ENCODE peak calls at places on chromosome 1, in eight cellular contexts. B is nucleus accumbens; J is fibroblast of villous mesenchyme; T is neuronal stem cell; V is brain microvascular endothelial cell; P is posterior vena cava; X is CD4-positive, alpha-beta T cell; Z is astrocyte of the spinal cord. G is an unnamed sample.
A peak's percentile ranks its signal among the peaks of the same experiment; 100 is the strongest.

GRCh38 chr1:108034396-108034795 is 69.4 kb upstream of the VAV3 start:
- DNase-seq in B (no peak), J (peak; percentile 54), T (no peak), V (no peak), P (no peak), X (no peak), Z (no peak), G (no peak)

GRCh38 chr1:114671011-114671938 is 1.4 kb upstream of the DENND2C start:
- DNase-seq in B (no peak), J (peak; percentile 9), T (no peak), V (no peak), P (no peak), X (no peak), Z (peak; percentile 7), G (no peak)

GRCh38 chr1:174898102-174898802 is 101.5 kb upstream of the CACYBP start:
- DNase-seq in B (no peak), J (no peak), T (no peak), V (no peak), P (no peak), X (no peak), Z (no peak), G (no peak)

GRCh38 chr1:1779691-1780597 is 1.7 kb upstream of the NADK start:
- DNase-seq in B (peak; percentile 41), J (peak; percentile 92), T (no peak), V (no peak), P (peak; percentile 88), X (peak; percentile 39), Z (peak; percentile 37), G (no peak)

GRCh38 chr1:11294951-11295350 is 22.0 kb downstream of the UBIAD1 start:
- DNase-seq in B (no peak), J (no peak), T (no peak), V (no peak), P (no peak), X (no peak), Z (no peak), G (no peak)

GRCh38 chr1:99969260-99969728 is 502 bp upstream of the SLC35A3 start:
- DNase-seq in B (no peak), J (no peak), T (no peak), V (no peak), P (no peak), X (no peak), Z (no peak), G (peak; percentile 53)

GRCh38 chr1:21302747-21303715 is 12.8 kb upstream of the ECE1 start:
- DNase-seq in B (peak; percentile 28), J (peak; percentile 94), T (no peak), V (no peak), P (no peak), X (no peak), Z (peak; percentile 69), G (no peak)

GRCh38 chr1:47722909-47723580 is 274.1 kb downstream of the TRABD2B start:
- DNase-seq in B (no peak), J (no peak), T (no peak), V (no peak), P (peak; percentile 70), X (no peak), Z (no peak), G (no peak)

GRCh38 chr1:189962171-189962570 is 515.5 kb downstream of the BRINP3 start:
- DNase-seq in B (no peak), J (peak; percentile 33), T (no peak), V (no peak), P (no peak), X (no peak), Z (peak; percentile 86), G (no peak)

GRCh38 chr1:147496571-147496970 is 44.7 kb upstream of the BCL9 start:
- DNase-seq in B (no peak), J (peak; percentile 23), T (no peak), V (peak; percentile 45), P (no peak), X (no peak), Z (peak; percentile 47), G (no peak)

GRCh38 chr1:222592171-222592570 is 2.4 kb upstream of the TAF1A start:
- DNase-seq in B (no peak), J (no peak), T (no peak), V (peak; percentile 30), P (no peak), X (no peak), Z (no peak), G (no peak)

GRCh38 chr1:12553963-12554362 is 64.0 kb downstream of the DHRS3 start:
- DNase-seq in B (no peak), J (no peak), T (no peak), V (no peak), P (peak; percentile 44), X (no peak), Z (no peak), G (no peak)

GRCh38 chr1:34656299-34656698 is 98.5 kb upstream of the GJB5 start:
- DNase-seq in B (no peak), J (no peak), T (no peak), V (no peak), P (no peak), X (no peak), Z (no peak), G (no peak)

GRCh38 chr1:41767534-41767933 is 151.2 kb downstream of the HIVEP3 start:
- DNase-seq in B (no peak), J (peak; percentile 29), T (no peak), V (no peak), P (no peak), X (no peak), Z (no peak), G (no peak)

GRCh38 chr1:214192825-214193643 is 87.9 kb upstream of the SMYD2 start:
- DNase-seq in B (no peak), J (no peak), T (peak; percentile 54), V (no peak), P (no peak), X (no peak), Z (no peak), G (no peak)

GRCh38 chr1:46072975-46073374 is 59.5 kb downstream of the PIK3R3 start:
- DNase-seq in B (no peak), J (no peak), T (no peak), V (no peak), P (no peak), X (no peak), Z (no peak), G (no peak)

GRCh38 chr1:36132029-36132428 is 7.0 kb upstream of the COL8A2 start:
- DNase-seq in B (no peak), J (no peak), T (no peak), V (no peak), P (no peak), X (no peak), Z (no peak), G (no peak)

GRCh38 chr1:43962324-43962723 is 7.5 kb upstream of the DPH2 start:
- DNase-seq in B (peak; percentile 46), J (no peak), T (no peak), V (no peak), P (no peak), X (no peak), Z (no peak), G (no peak)

GRCh38 chr1:11501906-11502485 is 23.0 kb downstream of the DISP3 start:
- DNase-seq in B (no peak), J (no peak), T (no peak), V (no peak), P (peak; percentile 49), X (no peak), Z (no peak), G (no peak)

GRCh38 chr1:44924835-44925464 is 61.4 kb downstream of the EIF2B3 start:
- DNase-seq in B (no peak), J (peak; percentile 86), T (no peak), V (peak; percentile 87), P (no peak), X (no peak), Z (peak; percentile 95), G (no peak)

GRCh38 chr1:89703469-89703868 is 70.5 kb downstream of the LRRC8C start:
- DNase-seq in B (no peak), J (no peak), T (no peak), V (no peak), P (no peak), X (no peak), Z (no peak), G (no peak)

GRCh38 chr1:205009666-205010065 is 33.3 kb upstream of the CNTN2 start:
- DNase-seq in B (no peak), J (no peak), T (no peak), V (no peak), P (no peak), X (no peak), Z (no peak), G (no peak)

GRCh38 chr1:2805801-2806430 is 4.4 kb upstream of the TTC34 start:
- DNase-seq in B (no peak), J (no peak), T (no peak), V (no peak), P (no peak), X (no peak), Z (no peak), G (no peak)

GRCh38 chr1:151485685-151486255 is 25.4 kb upstream of the CGN start:
- DNase-seq in B (no peak), J (peak; percentile 13), T (no peak), V (peak; percentile 11), P (no peak), X (no peak), Z (no peak), G (no peak)

GRCh38 chr1:147243228-147243685 is 773 bp downstream of the CHD1L start:
- DNase-seq in B (peak; percentile 57), J (no peak), T (no peak), V (no peak), P (no peak), X (peak; percentile 3), Z (no peak), G (no peak)

GRCh38 chr1:54364613-54365012 is 41.6 kb downstream of the SSBP3 start:
- DNase-seq in B (no peak), J (no peak), T (no peak), V (no peak), P (no peak), X (no peak), Z (no peak), G (no peak)

GRCh38 chr1:44791364-44791801 is 3.4 kb upstream of the BEST4 start:
- DNase-seq in B (no peak), J (no peak), T (no peak), V (no peak), P (peak; percentile 55), X (no peak), Z (no peak), G (no peak)

GRCh38 chr1:31498376-31499040 is 77.8 kb upstream of the TINAGL1 start:
- DNase-seq in B (no peak), J (no peak), T (no peak), V (no peak), P (no peak), X (no peak), Z (no peak), G (no peak)

GRCh38 chr1:178060789-178061556 is 32.9 kb upstream of the RASAL2 start:
- DNase-seq in B (no peak), J (peak; percentile 69), T (no peak), V (peak; percentile 84), P (no peak), X (no peak), Z (peak; percentile 80), G (no peak)

GRCh38 chr1:101216623-101217022 is 20.2 kb upstream of the S1PR1 start:
- DNase-seq in B (no peak), J (no peak), T (no peak), V (no peak), P (no peak), X (no peak), Z (no peak), G (no peak)

GRCh38 chr1:26784023-26784871 is 3.5 kb upstream of the PIGV start:
- DNase-seq in B (peak; percentile 76), J (peak; percentile 92), T (no peak), V (peak; percentile 76), P (no peak), X (no peak), Z (peak; percentile 87), G (peak; percentile 65)

GRCh38 chr1:222109836-222110235 is 367.9 kb upstream of the DUSP10 start:
- DNase-seq in B (no peak), J (no peak), T (no peak), V (no peak), P (no peak), X (no peak), Z (peak; percentile 16), G (no peak)

GRCh38 chr1:3244539-3245315 is 175.7 kb downstream of the PRDM16 start:
- DNase-seq in B (no peak), J (no peak), T (no peak), V (no peak), P (no peak), X (no peak), Z (peak; percentile 40), G (no peak)

GRCh38 chr1:165832902-165833301 is 5.5 kb downstream of the UCK2 start:
- DNase-seq in B (no peak), J (no peak), T (no peak), V (no peak), P (no peak), X (no peak), Z (no peak), G (no peak)

G was measured in anterior cingulate cortex.